ENCODE peak calls at places on chromosomes 12 and 14, in five cellular contexts. E is stimulated activated CD8-positive, alpha-beta memory T cell treated with anti-CD3 and anti-CD28 coated beads, Interleukin-7, amount 100 ng/mL, for 1 hour; D is iPS DF 6.9; Q is left cardiac atrium; F is fibroblast of pulmonary artery. Z is an unnamed sample.

GRCh38 chr14:69696633-69697557 is 70.0 kb upstream of the SRSF5 start:
- DNase-seq in E (no peak), D (no peak), Q (no peak), F (peak), Z (peak)

GRCh38 chr12:13425766-13426165 is 229.2 kb downstream of the EMP1 start:
- DNase-seq in E (no peak), D (no peak), Q (no peak), F (peak), Z (no peak)

GRCh38 chr14:68210729-68211299 is 391.2 kb downstream of the RAD51B start:
- DNase-seq in E (no peak), D (no peak), Q (no peak), F (peak), Z (peak)

GRCh38 chr14:47674148-47674545 is 1.3 kb downstream of the MDGA2 start:
- DNase-seq in E (no peak), D (no peak), Q (no peak), F (no peak), Z (no peak)

GRCh38 chr12:112096667-112097066 is 11.9 kb downstream of the NAA25 start:
- DNase-seq in E (no peak), D (no peak), Q (no peak), F (peak), Z (peak)

GRCh38 chr14:101459392-101459900 is 101.8 kb upstream of the DIO3 start:
- DNase-seq in E (no peak), D (no peak), Q (no peak), F (no peak), Z (no peak)

GRCh38 chr14:93332032-93332852 is 594 bp downstream of the BTBD7 start:
- DNase-seq in E (no peak), D (no peak), Q (peak), F (peak), Z (peak)

GRCh38 chr14:32224731-32225377 is 21.8 kb upstream of the RNU6-8 start:
- DNase-seq in E (no peak), D (no peak), Q (no peak), F (peak), Z (peak)

GRCh38 chr14:106277503-106277902 is 751.1 kb downstream of the TMEM121 start:
- DNase-seq in E (no peak), D (no peak), Q (no peak), F (no peak), Z (no peak)

GRCh38 chr14:36478782-36479181 is 41.2 kb downstream of the NKX2-1 start:
- DNase-seq in E (no peak), D (no peak), Q (no peak), F (no peak), Z (no peak)

GRCh38 chr12:57157588-57158173 is 10.3 kb upstream of the LRP1-AS start:
- DNase-seq in E (no peak), D (no peak), Q (no peak), F (no peak), Z (no peak)

GRCh38 chr14:55071870-55072640 is 20.6 kb downstream of the MAPK1IP1L start:
- DNase-seq in E (no peak), D (no peak), Q (peak), F (peak), Z (peak)

GRCh38 chr12:127388985-127389384 is 878.0 kb upstream of the TMEM132C start:
- DNase-seq in E (no peak), D (no peak), Q (no peak), F (no peak), Z (no peak)